ENCODE peak calls at places on chromosomes 7 and 10, in eight cellular contexts. One of them, this sample, is unnamed.

GRCh38 chr7:116290740-116291139 is 80.4 kb downstream of the TES start:
- DNase-seq in SJSA1: no peak
- DNase-seq in naive thymus-derived CD4-positive, alpha-beta T cell: no peak
- DNase-seq in DND-41: no peak
- DNase-seq in small intestine: no peak
- DNase-seq in pancreas: no peak
- DNase-seq in left ventricle myocardium inferior: no peak
- DNase-seq in psoas muscle: no peak
- DNase-seq in this sample: no peak

GRCh38 chr10:86392723-86393094 is 26.1 kb upstream of the GRID1 start:
- DNase-seq in SJSA1: no peak
- DNase-seq in naive thymus-derived CD4-positive, alpha-beta T cell: no peak
- DNase-seq in DND-41: no peak
- DNase-seq in small intestine: no peak
- DNase-seq in pancreas: no peak
- DNase-seq in left ventricle myocardium inferior: no peak
- DNase-seq in psoas muscle: no peak
- DNase-seq in this sample: no peak

GRCh38 chr10:86871563-86872183 is 85.7 kb downstream of the MMRN2 start:
- DNase-seq in SJSA1: no peak
- DNase-seq in naive thymus-derived CD4-positive, alpha-beta T cell: no peak
- DNase-seq in DND-41: no peak
- DNase-seq in small intestine: no peak
- DNase-seq in pancreas: no peak
- DNase-seq in left ventricle myocardium inferior: no peak
- DNase-seq in psoas muscle: no peak
- DNase-seq in this sample: no peak

GRCh38 chr10:121819049-121819448 is 108.8 kb downstream of the ATE1 start:
- DNase-seq in SJSA1: no peak
- DNase-seq in naive thymus-derived CD4-positive, alpha-beta T cell: no peak
- DNase-seq in DND-41: no peak
- DNase-seq in small intestine: no peak
- DNase-seq in pancreas: no peak
- DNase-seq in left ventricle myocardium inferior: no peak
- DNase-seq in psoas muscle: no peak
- DNase-seq in this sample: no peak

GRCh38 chr7:27117687-27118491 is 12.7 kb downstream of the HOXA4 start:
- DNase-seq in SJSA1: no peak
- DNase-seq in naive thymus-derived CD4-positive, alpha-beta T cell: no peak
- DNase-seq in DND-41: no peak
- DNase-seq in small intestine: no peak
- DNase-seq in pancreas: peak; percentile 34
- DNase-seq in left ventricle myocardium inferior: no peak
- DNase-seq in psoas muscle: no peak
- DNase-seq in this sample: no peak

GRCh38 chr10:49654036-49654693 is 25.3 kb upstream of the C10orf53 start:
- DNase-seq in SJSA1: no peak
- DNase-seq in naive thymus-derived CD4-positive, alpha-beta T cell: no peak
- DNase-seq in DND-41: no peak
- DNase-seq in small intestine: no peak
- DNase-seq in pancreas: no peak
- DNase-seq in left ventricle myocardium inferior: no peak
- DNase-seq in psoas muscle: no peak
- DNase-seq in this sample: no peak

GRCh38 chr7:2041496-2042367 is 191.0 kb downstream of the MAD1L1 start:
- DNase-seq in SJSA1: no peak
- DNase-seq in naive thymus-derived CD4-positive, alpha-beta T cell: no peak
- DNase-seq in DND-41: no peak
- DNase-seq in small intestine: no peak
- DNase-seq in pancreas: peak; percentile 12
- DNase-seq in left ventricle myocardium inferior: no peak
- DNase-seq in psoas muscle: peak; percentile 28
- DNase-seq in this sample: no peak

GRCh38 chr10:44264244-44264643 is 120.7 kb downstream of the CXCL12 start:
- DNase-seq in SJSA1: no peak
- DNase-seq in naive thymus-derived CD4-positive, alpha-beta T cell: no peak
- DNase-seq in DND-41: no peak
- DNase-seq in small intestine: no peak
- DNase-seq in pancreas: no peak
- DNase-seq in left ventricle myocardium inferior: no peak
- DNase-seq in psoas muscle: no peak
- DNase-seq in this sample: no peak

GRCh38 chr10:26437637-26438461 is at the start of gene APBB1IP:
- DNase-seq in SJSA1: no peak
- DNase-seq in naive thymus-derived CD4-positive, alpha-beta T cell: peak; percentile 24
- DNase-seq in DND-41: peak; percentile 79
- DNase-seq in small intestine: peak; percentile 19
- DNase-seq in pancreas: peak; percentile 60
- DNase-seq in left ventricle myocardium inferior: peak; percentile 81
- DNase-seq in psoas muscle: peak; percentile 88
- DNase-seq in this sample: peak; percentile 68

GRCh38 chr10:111128331-111129167 is 51.7 kb downstream of the ADRA2A start:
- DNase-seq in SJSA1: peak; percentile 28
- DNase-seq in naive thymus-derived CD4-positive, alpha-beta T cell: no peak
- DNase-seq in DND-41: no peak
- DNase-seq in small intestine: peak; percentile 89
- DNase-seq in pancreas: no peak
- DNase-seq in left ventricle myocardium inferior: no peak
- DNase-seq in psoas muscle: peak; percentile 78
- DNase-seq in this sample: peak; percentile 69

GRCh38 chr10:124693801-124694416 is 50.3 kb downstream of the FAM53B start:
- DNase-seq in SJSA1: no peak
- DNase-seq in naive thymus-derived CD4-positive, alpha-beta T cell: no peak
- DNase-seq in DND-41: no peak
- DNase-seq in small intestine: no peak
- DNase-seq in pancreas: peak; percentile 64
- DNase-seq in left ventricle myocardium inferior: no peak
- DNase-seq in psoas muscle: peak; percentile 45
- DNase-seq in this sample: peak; percentile 66

GRCh38 chr7:150313367-150313809 is 9.8 kb upstream of the LRRC61 start:
- DNase-seq in SJSA1: no peak
- DNase-seq in naive thymus-derived CD4-positive, alpha-beta T cell: no peak
- DNase-seq in DND-41: no peak
- DNase-seq in small intestine: no peak
- DNase-seq in pancreas: no peak
- DNase-seq in left ventricle myocardium inferior: no peak
- DNase-seq in psoas muscle: no peak
- DNase-seq in this sample: no peak

GRCh38 chr7:157404002-157404401 is 67.2 kb downstream of the DNAJB6 start:
- DNase-seq in SJSA1: no peak
- DNase-seq in naive thymus-derived CD4-positive, alpha-beta T cell: no peak
- DNase-seq in DND-41: no peak
- DNase-seq in small intestine: no peak
- DNase-seq in pancreas: no peak
- DNase-seq in left ventricle myocardium inferior: no peak
- DNase-seq in psoas muscle: no peak
- DNase-seq in this sample: no peak

GRCh38 chr10:89702121-89702480 is 711 bp downstream of the KIF20B start:
- DNase-seq in SJSA1: no peak
- DNase-seq in naive thymus-derived CD4-positive, alpha-beta T cell: no peak
- DNase-seq in DND-41: peak; percentile 14
- DNase-seq in small intestine: no peak
- DNase-seq in pancreas: no peak
- DNase-seq in left ventricle myocardium inferior: no peak
- DNase-seq in psoas muscle: no peak
- DNase-seq in this sample: no peak

GRCh38 chr7:10973942-10974716 is 457 bp downstream of the PHF14 start:
- DNase-seq in SJSA1: peak; percentile 42
- DNase-seq in naive thymus-derived CD4-positive, alpha-beta T cell: no peak
- DNase-seq in DND-41: peak; percentile 42
- DNase-seq in small intestine: peak; percentile 27
- DNase-seq in pancreas: peak; percentile 75
- DNase-seq in left ventricle myocardium inferior: peak; percentile 30
- DNase-seq in psoas muscle: peak; percentile 67
- DNase-seq in this sample: no peak

GRCh38 chr10:122407375-122408125 is 33.0 kb downstream of the PLEKHA1 start:
- DNase-seq in SJSA1: no peak
- DNase-seq in naive thymus-derived CD4-positive, alpha-beta T cell: peak; percentile 65
- DNase-seq in DND-41: no peak
- DNase-seq in small intestine: no peak
- DNase-seq in pancreas: no peak
- DNase-seq in left ventricle myocardium inferior: no peak
- DNase-seq in psoas muscle: no peak
- DNase-seq in this sample: no peak

GRCh38 chr7:155190608-155191536 is 106.8 kb upstream of the INSIG1 start:
- DNase-seq in SJSA1: peak; percentile 27
- DNase-seq in naive thymus-derived CD4-positive, alpha-beta T cell: no peak
- DNase-seq in DND-41: peak; percentile 51
- DNase-seq in small intestine: peak; percentile 35
- DNase-seq in pancreas: no peak
- DNase-seq in left ventricle myocardium inferior: no peak
- DNase-seq in psoas muscle: peak; percentile 71
- DNase-seq in this sample: peak; percentile 38

GRCh38 chr10:16822726-16823360 is 5.6 kb upstream of the RSU1 start:
- DNase-seq in SJSA1: no peak
- DNase-seq in naive thymus-derived CD4-positive, alpha-beta T cell: no peak
- DNase-seq in DND-41: no peak
- DNase-seq in small intestine: no peak
- DNase-seq in pancreas: no peak
- DNase-seq in left ventricle myocardium inferior: no peak
- DNase-seq in psoas muscle: no peak
- DNase-seq in this sample: no peak

GRCh38 chr10:16828114-16828568 is 10.9 kb upstream of the RSU1 start:
- DNase-seq in SJSA1: peak; percentile 58
- DNase-seq in naive thymus-derived CD4-positive, alpha-beta T cell: peak; percentile 60
- DNase-seq in DND-41: peak; percentile 67
- DNase-seq in small intestine: peak; percentile 80
- DNase-seq in pancreas: no peak
- DNase-seq in left ventricle myocardium inferior: no peak
- DNase-seq in psoas muscle: no peak
- DNase-seq in this sample: no peak

GRCh38 chr10:16832351-16833080 is 15.3 kb upstream of the RSU1 start:
- DNase-seq in SJSA1: peak; percentile 75
- DNase-seq in naive thymus-derived CD4-positive, alpha-beta T cell: no peak
- DNase-seq in DND-41: no peak
- DNase-seq in small intestine: peak; percentile 49
- DNase-seq in pancreas: no peak
- DNase-seq in left ventricle myocardium inferior: no peak
- DNase-seq in psoas muscle: no peak
- DNase-seq in this sample: no peak

DNA sequence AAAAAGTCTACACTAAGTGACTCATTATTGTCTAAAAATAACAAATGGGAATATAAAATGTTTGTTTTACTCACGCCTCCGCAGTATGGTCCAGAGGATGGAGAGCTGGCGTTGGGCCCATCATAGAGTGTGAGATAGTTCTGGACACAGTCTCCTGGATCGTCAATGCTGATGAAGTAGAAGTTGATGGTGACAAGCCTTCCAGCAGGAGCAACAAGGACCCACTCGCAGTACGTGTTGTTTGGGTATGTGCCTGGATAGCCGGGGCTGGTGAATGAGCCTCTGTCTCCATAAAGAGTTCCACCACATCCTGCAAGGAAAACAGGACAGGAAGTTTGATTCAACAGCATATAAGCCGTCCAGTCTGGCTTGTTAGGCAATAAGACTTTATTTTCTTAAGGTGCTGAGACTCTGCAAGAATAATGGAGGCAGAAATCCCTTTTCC is 11.5 kb upstream of the RSU1 start:
- DNase-seq in SJSA1: peak; percentile 65
- DNase-seq in naive thymus-derived CD4-positive, alpha-beta T cell: no peak
- DNase-seq in DND-41: no peak
- DNase-seq in small intestine: no peak
- DNase-seq in pancreas: no peak
- DNase-seq in left ventricle myocardium inferior: peak; percentile 37
- DNase-seq in psoas muscle: no peak
- DNase-seq in this sample: no peak
- H3K4me3 ChIP-seq in SJSA1: no peak overlapping the region
- H3K4me3 ChIP-seq in naive thymus-derived CD4-positive, alpha-beta T cell: no peak overlapping the region
- H3K4me3 ChIP-seq in DND-41: no peak overlapping the region
- H3K4me3 ChIP-seq in small intestine: no peak overlapping the region
- H3K4me3 ChIP-seq in pancreas: no peak overlapping the region
- H3K4me3 ChIP-seq in left ventricle myocardium inferior: peak overlapping the region; percentile 26
- H3K4me3 ChIP-seq in psoas muscle: no peak overlapping the region
- H3K4me3 ChIP-seq in this sample: no peak overlapping the region

GRCh38 chr10:74643586-74643956 is 182.8 kb upstream of the KAT6B start:
- DNase-seq in SJSA1: no peak
- DNase-seq in naive thymus-derived CD4-positive, alpha-beta T cell: no peak
- DNase-seq in DND-41: no peak
- DNase-seq in small intestine: no peak
- DNase-seq in pancreas: no peak
- DNase-seq in left ventricle myocardium inferior: no peak
- DNase-seq in psoas muscle: no peak
- DNase-seq in this sample: no peak
- H3K27ac ChIP-seq in SJSA1: no peak overlapping the region
- H3K27ac ChIP-seq in naive thymus-derived CD4-positive, alpha-beta T cell: no peak overlapping the region
- H3K27ac ChIP-seq in DND-41: no peak overlapping the region
- H3K27ac ChIP-seq in small intestine: no peak overlapping the region
- H3K27ac ChIP-seq in pancreas: no peak overlapping the region
- H3K27ac ChIP-seq in left ventricle myocardium inferior: no peak overlapping the region
- H3K27ac ChIP-seq in psoas muscle: no peak overlapping the region
- H3K27ac ChIP-seq in this sample: no peak overlapping the region

GRCh38 chr10:96493871-96494525 is 19.7 kb downstream of the TLL2 start:
- DNase-seq in SJSA1: no peak
- DNase-seq in naive thymus-derived CD4-positive, alpha-beta T cell: no peak
- DNase-seq in DND-41: no peak
- DNase-seq in small intestine: no peak
- DNase-seq in pancreas: no peak
- DNase-seq in left ventricle myocardium inferior: no peak
- DNase-seq in psoas muscle: no peak
- DNase-seq in this sample: no peak

GRCh38 chr10:96497391-96497790 is 16.3 kb downstream of the TLL2 start:
- DNase-seq in SJSA1: no peak
- DNase-seq in naive thymus-derived CD4-positive, alpha-beta T cell: no peak
- DNase-seq in DND-41: no peak
- DNase-seq in small intestine: no peak
- DNase-seq in pancreas: no peak
- DNase-seq in left ventricle myocardium inferior: no peak
- DNase-seq in psoas muscle: no peak
- DNase-seq in this sample: no peak

GRCh38 chr10:96493254-96493653 is 20.5 kb downstream of the TLL2 start:
- DNase-seq in SJSA1: no peak
- DNase-seq in naive thymus-derived CD4-positive, alpha-beta T cell: no peak
- DNase-seq in DND-41: no peak
- DNase-seq in small intestine: no peak
- DNase-seq in pancreas: no peak
- DNase-seq in left ventricle myocardium inferior: no peak
- DNase-seq in psoas muscle: no peak
- DNase-seq in this sample: no peak

GRCh38 chr10:96496281-96496925 is 17.3 kb downstream of the TLL2 start:
- DNase-seq in SJSA1: no peak
- DNase-seq in naive thymus-derived CD4-positive, alpha-beta T cell: no peak
- DNase-seq in DND-41: peak; percentile 32
- DNase-seq in small intestine: peak; percentile 10
- DNase-seq in pancreas: no peak
- DNase-seq in left ventricle myocardium inferior: no peak
- DNase-seq in psoas muscle: no peak
- DNase-seq in this sample: no peak

GRCh38 chr10:96495544-96495943 is 18.2 kb downstream of the TLL2 start:
- DNase-seq in SJSA1: no peak
- DNase-seq in naive thymus-derived CD4-positive, alpha-beta T cell: no peak
- DNase-seq in DND-41: no peak
- DNase-seq in small intestine: no peak
- DNase-seq in pancreas: no peak
- DNase-seq in left ventricle myocardium inferior: no peak
- DNase-seq in psoas muscle: no peak
- DNase-seq in this sample: no peak
- H3K4me3 ChIP-seq in SJSA1: no peak overlapping the region
- H3K4me3 ChIP-seq in naive thymus-derived CD4-positive, alpha-beta T cell: no peak overlapping the region
- H3K4me3 ChIP-seq in DND-41: no peak overlapping the region
- H3K4me3 ChIP-seq in small intestine: no peak overlapping the region
- H3K4me3 ChIP-seq in pancreas: no peak overlapping the region
- H3K4me3 ChIP-seq in left ventricle myocardium inferior: no peak overlapping the region
- H3K4me3 ChIP-seq in psoas muscle: no peak overlapping the region
- H3K4me3 ChIP-seq in this sample: no peak overlapping the region

GRCh38 chr10:75201793-75202307 is 8.7 kb upstream of the VDAC2 start:
- DNase-seq in SJSA1: no peak
- DNase-seq in naive thymus-derived CD4-positive, alpha-beta T cell: no peak
- DNase-seq in DND-41: no peak
- DNase-seq in small intestine: peak; percentile 97
- DNase-seq in pancreas: no peak
- DNase-seq in left ventricle myocardium inferior: no peak
- DNase-seq in psoas muscle: no peak
- DNase-seq in this sample: no peak
- H3K27ac ChIP-seq in SJSA1: no peak overlapping the region
- H3K27ac ChIP-seq in naive thymus-derived CD4-positive, alpha-beta T cell: no peak overlapping the region
- H3K27ac ChIP-seq in DND-41: no peak overlapping the region
- H3K27ac ChIP-seq in small intestine: peak overlapping the region; percentile 83
- H3K27ac ChIP-seq in pancreas: no peak overlapping the region
- H3K27ac ChIP-seq in left ventricle myocardium inferior: peak overlapping the region; percentile 84
- H3K27ac ChIP-seq in psoas muscle: no peak overlapping the region
- H3K27ac ChIP-seq in this sample: no peak overlapping the region

This sample was measured in gastrocnemius medialis.